ENCODE peak calls at places on chromosome 4, in eight cellular contexts. L is iPS-NIHi11; P is left colon; S is left lung; C is globus pallidus; K is posterior cingulate gyrus; R is activated T-helper 1 cell treated with anti-CD3 and anti-CD28 coated beads, Interleukin-2, amount 50 U/mL, for 16 hours; X is NCI-H1105. H is an unnamed sample.

GRCh38 chr4:84681488-84682274 is 98.8 kb downstream of the CDS1 start:
- DNase-seq in L (no peak), P (peak; percentile 49), S (no peak), C (peak; percentile 67), K (peak; percentile 87), R (no peak), X (no peak), H (peak; percentile 68)

GRCh38 chr4:154590329-154591006 is at the start of gene FGA:
- DNase-seq in L (no peak), P (peak; percentile 28), S (no peak), C (no peak), K (no peak), R (no peak), X (no peak), H (no peak)

GRCh38 chr4:98603683-98604573 is 54.5 kb downstream of the TSPAN5 start:
- DNase-seq in L (no peak), P (no peak), S (no peak), C (peak; percentile 69), K (no peak), R (no peak), X (no peak), H (peak; percentile 69)

GRCh38 chr4:40199179-40199670 is 2.4 kb downstream of the RHOH start:
- DNase-seq in L (no peak), P (no peak), S (no peak), C (no peak), K (no peak), R (no peak), X (no peak), H (no peak)

GRCh38 chr4:99655315-99656081 is 2.1 kb downstream of the C4orf54 start:
- DNase-seq in L (no peak), P (no peak), S (no peak), C (no peak), K (no peak), R (no peak), X (no peak), H (no peak)

GRCh38 chr4:41693629-41694028 is 54.9 kb downstream of the PHOX2B start:
- DNase-seq in L (no peak), P (no peak), S (no peak), C (peak; percentile 24), K (no peak), R (no peak), X (peak; percentile 10), H (peak; percentile 23)

GRCh38 chr4:15043226-15043625 is 40.9 kb downstream of the CPEB2 start:
- DNase-seq in L (no peak), P (no peak), S (no peak), C (peak; percentile 79), K (no peak), R (no peak), X (no peak), H (peak; percentile 18)

GRCh38 chr4:73450398-73451004 is 14.5 kb downstream of the AFP start:
- DNase-seq in L (peak; percentile 33), P (no peak), S (no peak), C (no peak), K (no peak), R (no peak), X (peak; percentile 49), H (no peak)

GRCh38 chr4:176791591-176792347 is 953 bp downstream of the VEGFC start:
- DNase-seq in L (no peak), P (no peak), S (peak; percentile 84), C (no peak), K (no peak), R (no peak), X (peak; percentile 0), H (no peak)

GRCh38 chr4:3516836-3517730 is 15.1 kb downstream of the LRPAP1 start:
- DNase-seq in L (no peak), P (no peak), S (peak; percentile 68), C (no peak), K (peak; percentile 79), R (no peak), X (no peak), H (no peak)

GRCh38 chr4:182089326-182089725 is 153.9 kb upstream of the TENM3 start:
- DNase-seq in L (no peak), P (no peak), S (no peak), C (no peak), K (no peak), R (no peak), X (no peak), H (no peak)

GRCh38 chr4:176902710-176903323 is 110.1 kb upstream of the VEGFC start:
- DNase-seq in L (no peak), P (no peak), S (no peak), C (no peak), K (no peak), R (no peak), X (no peak), H (no peak)

GRCh38 chr4:2174061-2174460 is 67.9 kb downstream of the HAUS3 start:
- DNase-seq in L (no peak), P (no peak), S (no peak), C (no peak), K (peak; percentile 63), R (no peak), X (no peak), H (no peak)

GRCh38 chr4:16916719-16917337 is 18.4 kb upstream of the LDB2 start:
- DNase-seq in L (peak; percentile 68), P (no peak), S (no peak), C (no peak), K (no peak), R (peak; percentile 12), X (peak; percentile 15), H (no peak)

GRCh38 chr4:99082192-99082591 is 6.4 kb downstream of the ADH5 start:
- DNase-seq in L (no peak), P (no peak), S (no peak), C (no peak), K (no peak), R (no peak), X (no peak), H (no peak)

GRCh38 chr4:184487503-184487902 is 13.2 kb upstream of the IRF2 start:
- DNase-seq in L (no peak), P (no peak), S (no peak), C (no peak), K (no peak), R (no peak), X (no peak), H (no peak)

GRCh38 chr4:26048378-26048882 is 134.4 kb downstream of the SMIM20 start:
- DNase-seq in L (no peak), P (peak; percentile 40), S (no peak), C (no peak), K (no peak), R (no peak), X (no peak), H (no peak)

GRCh38 chr4:10403633-10404445 is 53.4 kb downstream of the ZNF518B start:
- DNase-seq in L (peak; percentile 43), P (no peak), S (no peak), C (peak; percentile 57), K (no peak), R (no peak), X (peak; percentile 12), H (peak; percentile 65)

GRCh38 chr4:107037188-107037587 is 1.1 kb upstream of the DKK2 start:
- DNase-seq in L (peak; percentile 68), P (no peak), S (peak; percentile 66), C (peak; percentile 42), K (peak; percentile 95), R (no peak), X (no peak), H (peak; percentile 63)

GRCh38 chr4:184889683-184890082 is 63.9 kb upstream of the ACSL1 start:
- DNase-seq in L (no peak), P (no peak), S (no peak), C (peak; percentile 2), K (no peak), R (no peak), X (no peak), H (no peak)

GRCh38 chr4:124515591-124515990 is 196.9 kb downstream of the ANKRD50 start:
- DNase-seq in L (peak; percentile 21), P (no peak), S (no peak), C (no peak), K (no peak), R (no peak), X (no peak), H (no peak)

GRCh38 chr4:2790583-2791517 is 2.0 kb upstream of the SH3BP2 start:
- DNase-seq in L (no peak), P (no peak), S (peak; percentile 78), C (no peak), K (peak; percentile 82), R (no peak), X (no peak), H (no peak)

GRCh38 chr4:42483426-42484379 is 86.4 kb downstream of the SHISA3 start:
- DNase-seq in L (no peak), P (no peak), S (no peak), C (no peak), K (no peak), R (no peak), X (no peak), H (peak; percentile 19)

GRCh38 chr4:1717129-1718094 is 3.7 kb downstream of the TMEM129 start:
- DNase-seq in L (no peak), P (no peak), S (peak; percentile 77), C (no peak), K (peak; percentile 69), R (no peak), X (no peak), H (no peak)

GRCh38 chr4:57426779-57427395 is 316.7 kb upstream of the IGFBP7 start:
- DNase-seq in L (peak; percentile 85), P (peak; percentile 30), S (peak; percentile 80), C (peak; percentile 75), K (peak; percentile 96), R (no peak), X (peak; percentile 60), H (peak; percentile 92)

H was measured in Ammon's horn.